ENCODE peak calls at places on chromosomes 5 and 9, in eight cellular contexts. Q, B, C, T, S, Z, U and E are unnamed samples.

GRCh38 chr9:88737031-88737430 is 202.1 kb downstream of the NXNL2 start:
- DNase-seq in Q (no peak), B (no peak), Z (no peak), S (no peak), T (no peak), C (no peak), U (no peak), E (no peak)

GRCh38 chr9:35029241-35029640 is 39.7 kb downstream of the DNAJB5 start:
- DNase-seq in T (no peak), Z (no peak), B (no peak), Q (no peak), S (no peak), C (no peak), U (no peak), E (no peak)

GRCh38 chr9:134705786-134706185 is 64.2 kb downstream of the COL5A1 start:
- DNase-seq in C (no peak), Z (no peak), B (no peak), T (no peak), U (no peak), Q (no peak), S (no peak), E (no peak)

GRCh38 chr9:104304925-104305324 is 199.1 kb upstream of the OR13F1 start:
- DNase-seq in C (no peak), T (no peak), Q (no peak), B (no peak), Z (no peak), U (no peak), S (no peak), E (no peak)

GRCh38 chr5:40409600-40409999 is 270.1 kb upstream of the PTGER4 start:
- DNase-seq in S (no peak), Z (no peak), U (peak), Q (peak), C (no peak), T (no peak), B (peak), E (no peak)

GRCh38 chr9:35229066-35229778 is 67.4 kb downstream of the UNC13B start:
- DNase-seq in S (no peak), B (no peak), Z (no peak), Q (no peak), C (no peak), U (no peak), T (no peak), E (no peak)

GRCh38 chr5:110631236-110631635 is 95.2 kb downstream of the TMEM232 start:
- DNase-seq in U (no peak), T (no peak), C (no peak), S (no peak), Q (no peak), Z (no peak), B (no peak), E (no peak)

GRCh38 chr9:12923472-12924009 is 148.7 kb downstream of the LURAP1L start:
- DNase-seq in Z (no peak), Q (peak), U (no peak), S (no peak), C (peak), B (peak), T (no peak), E (no peak)

GRCh38 chr5:141821430-141821925 is 56.7 kb downstream of the PCDH1 start:
- DNase-seq in B (no peak), T (no peak), S (no peak), C (no peak), Q (no peak), U (no peak), Z (no peak), E (peak)

GRCh38 chr9:113184509-113184908 is 33.7 kb downstream of the SLC31A2 start:
- DNase-seq in Z (no peak), Q (no peak), S (no peak), B (no peak), C (no peak), T (no peak), U (no peak), E (no peak)

DNA sequence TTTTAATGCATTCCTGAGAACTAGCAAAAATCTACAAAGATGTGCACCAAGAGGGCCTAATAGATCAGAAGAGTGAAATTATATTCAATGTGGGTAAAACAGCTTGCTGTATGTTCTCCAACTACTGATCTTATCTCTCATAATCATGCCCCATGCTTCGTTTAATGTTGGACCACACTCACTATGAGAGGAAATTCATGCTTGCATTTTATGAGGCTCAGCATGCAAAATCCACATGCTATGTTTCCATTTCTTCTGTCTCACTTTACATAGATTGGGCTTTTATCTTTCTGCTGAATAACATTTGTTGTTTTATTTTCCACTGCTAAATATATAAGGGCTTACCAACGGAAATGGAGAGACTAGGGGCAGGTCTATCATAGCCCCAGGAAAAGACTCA is 474.2 kb downstream of the EFNA5 start:
- DNase-seq in B (no peak), S (no peak), Z (no peak), U (no peak), C (no peak), T (no peak), Q (no peak), E (no peak)
- TF ChIP-seq POLR2A in B (no peak), S (no peak), Z (no peak), U (no peak), C (no peak), T (no peak), Q (no peak), E (no peak)

GRCh38 chr5:36877667-36878420 is 1.3 kb downstream of the NIPBL start:
- DNase-seq in B (no peak), U (no peak), C (no peak), T (no peak), Z (no peak), Q (no peak), S (no peak), E (no peak)
- TF ChIP-seq POLR2A in B (no peak), U (no peak), C (no peak), T (no peak), Z (no peak), Q (no peak), S (no peak), E (no peak)

DNA sequence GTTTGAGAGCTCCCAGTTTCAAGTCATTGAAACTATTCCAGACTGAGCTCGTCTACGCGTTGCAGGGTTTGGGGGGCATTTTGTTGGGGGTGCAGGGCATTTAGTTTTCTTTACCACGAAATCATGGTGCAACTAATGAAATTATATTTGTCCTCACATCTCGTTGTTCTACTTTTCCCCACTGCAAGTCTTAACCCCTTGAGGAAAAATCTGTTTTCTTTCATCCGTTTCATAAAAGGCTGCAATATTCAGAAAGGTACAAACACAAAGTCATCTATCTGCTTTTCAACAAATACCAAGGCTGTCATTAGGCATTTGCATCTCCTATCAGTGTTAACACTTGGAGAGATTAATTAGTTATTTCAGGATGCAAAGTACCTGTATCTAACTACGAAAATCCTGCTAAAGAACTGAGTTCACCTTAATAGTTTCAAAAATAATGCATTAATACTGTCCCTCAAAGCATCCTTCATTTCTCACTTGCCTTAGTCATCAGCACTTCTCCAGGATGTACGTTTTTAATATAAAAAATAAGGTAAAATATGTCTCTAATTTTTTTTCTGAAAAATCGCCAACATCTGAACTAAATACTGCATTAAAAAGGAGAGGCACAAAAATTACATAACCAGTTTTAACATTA is 1.9 kb downstream of the ARRDC3 start:
- DNase-seq in C (no peak), S (no peak), Z (no peak), Q (no peak), B (no peak), U (no peak), T (no peak), E (no peak)
- TF ChIP-seq POLR2A in C (no peak), S (peak), Z (peak), Q (peak), B (peak), U (peak), T (no peak), E (peak)

DNA sequence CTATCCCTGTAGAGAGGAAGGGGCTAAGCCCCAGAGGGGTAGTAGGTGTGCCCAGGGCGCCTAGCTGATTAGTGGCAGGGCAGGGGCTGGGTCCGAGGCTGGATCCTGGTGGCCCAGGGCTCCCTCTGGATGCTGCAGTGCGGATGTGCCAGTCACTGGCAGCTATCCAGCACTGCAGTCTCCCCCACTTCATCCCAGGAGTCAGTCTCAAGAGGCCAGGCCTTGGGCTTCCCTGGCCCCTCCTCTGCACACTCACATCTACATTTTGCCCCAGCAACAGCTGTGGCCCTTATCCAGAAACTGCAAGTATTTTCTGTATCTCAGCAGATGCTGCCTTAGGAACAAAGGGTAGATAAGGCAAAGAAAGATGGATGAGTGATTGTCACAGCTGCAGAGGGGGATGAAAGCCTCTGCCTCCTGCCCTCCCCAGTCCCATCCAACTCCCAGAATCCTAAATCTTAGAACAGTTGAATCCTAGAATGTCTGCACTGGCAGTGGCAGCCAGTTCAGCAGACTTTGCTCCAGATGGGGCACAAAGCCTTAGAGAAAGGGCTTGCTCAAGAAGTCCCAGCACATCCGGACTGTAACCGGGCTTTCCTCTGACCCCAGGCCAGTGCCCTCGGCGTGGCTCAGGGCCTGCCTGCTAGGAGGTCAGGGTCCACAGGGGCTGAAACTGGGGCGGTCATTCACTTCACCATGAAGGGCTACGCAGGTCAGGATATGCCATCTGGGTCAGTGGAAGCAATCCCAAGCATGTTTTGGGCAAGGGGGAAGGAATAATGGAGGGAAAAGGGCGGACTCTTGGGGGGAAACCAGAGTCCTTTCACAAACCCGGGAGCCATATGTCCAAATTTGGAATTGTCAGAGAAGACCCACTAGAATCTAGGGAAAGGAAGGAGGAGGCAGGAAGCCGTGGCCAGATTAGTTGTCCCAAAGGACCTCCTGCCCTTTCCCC is 1.5 kb downstream of the ANXA6 start:
- DNase-seq in T (no peak), C (peak), U (no peak), Q (no peak), B (peak), S (no peak), Z (no peak), E (peak)
- TF ChIP-seq POLR2A in T (no peak), C (no peak), U (no peak), Q (no peak), B (no peak), S (no peak), Z (no peak), E (no peak)

GRCh38 chr9:114339130-114339908 is 9.7 kb downstream of the ORM2 start:
- DNase-seq in C (no peak), T (peak), U (peak), Q (no peak), B (peak), Z (no peak), S (no peak), E (peak)
- TF ChIP-seq POLR2A in C (no peak), T (no peak), U (no peak), Q (no peak), B (no peak), Z (no peak), S (no peak), E (no peak)